ENCODE peak calls at places on chromosomes 12 and 14, in nine cellular contexts. F is HCT116; G is astrocyte; N is uterus; U is heart right ventricle; W is nephron progenitor cell; Z is CD4-positive, alpha-beta T cell; R is WTC11; K is HepG2. S is an unnamed sample.
A peak's percentile ranks its signal among the peaks of the same experiment; 100 is the strongest.

GRCh38 chr14:98564541-98564940 is 707.5 kb downstream of the BCL11B start:
- DNase-seq in F (no peak), G (no peak), N (no peak), U (no peak), W (no peak), Z (no peak), R (no peak), K (no peak), S (no peak)

GRCh38 chr12:47889040-47889439 is 15.8 kb downstream of the VDR start:
- DNase-seq in F (no peak), G (no peak), N (no peak), U (no peak), W (no peak), Z (no peak), R (no peak), K (no peak), S (no peak)

GRCh38 chr12:25249951-25250738 is 584 bp downstream of the KRAS start:
- DNase-seq in F (no peak), G (no peak), N (peak; percentile 43), U (peak; percentile 55), W (peak; percentile 69), Z (peak; percentile 19), R (peak; percentile 34), K (no peak), S (no peak)

GRCh38 chr12:120639771-120640721 is at the start of gene CABP1:
- DNase-seq in F (no peak), G (no peak), N (no peak), U (no peak), W (peak; percentile 79), Z (peak; percentile 43), R (peak; percentile 85), K (peak; percentile 7), S (no peak)

GRCh38 chr12:77214136-77214535 is 148.8 kb upstream of the E2F7 start:
- DNase-seq in F (no peak), G (peak; percentile 78), N (no peak), U (no peak), W (no peak), Z (no peak), R (no peak), K (no peak), S (peak; percentile 60)

GRCh38 chr12:72267974-72268373 is 4.2 kb upstream of the TRHDE start:
- DNase-seq in F (no peak), G (no peak), N (no peak), U (no peak), W (no peak), Z (no peak), R (no peak), K (no peak), S (no peak)

GRCh38 chr14:64293976-64294671 is at the start of gene ESR2:
- DNase-seq in F (no peak), G (peak; percentile 35), N (peak; percentile 18), U (no peak), W (peak; percentile 71), Z (no peak), R (peak; percentile 58), K (no peak), S (no peak)

GRCh38 chr12:27967551-27968054 is 4.9 kb downstream of the PTHLH start:
- DNase-seq in F (no peak), G (peak; percentile 26), N (no peak), U (no peak), W (no peak), Z (no peak), R (no peak), K (no peak), S (peak; percentile 38)

GRCh38 chr14:76867536-76868452 is 41.6 kb downstream of the LRRC74A start:
- DNase-seq in F (no peak), G (no peak), N (no peak), U (no peak), W (peak; percentile 29), Z (peak; percentile 35), R (no peak), K (no peak), S (no peak)

GRCh38 chr12:1691123-1692007 is 495 bp downstream of the ADIPOR2 start:
- DNase-seq in F (no peak), G (no peak), N (peak; percentile 32), U (no peak), W (peak; percentile 80), Z (no peak), R (peak; percentile 78), K (peak; percentile 31), S (no peak)

GRCh38 chr14:49953196-49953595 is 60.3 kb downstream of the ARF6 start:
- DNase-seq in F (no peak), G (no peak), N (no peak), U (no peak), W (no peak), Z (no peak), R (no peak), K (no peak), S (no peak)

GRCh38 chr12:41121374-41121773 is 66.7 kb upstream of the PDZRN4 start:
- DNase-seq in F (no peak), G (no peak), N (no peak), U (no peak), W (no peak), Z (no peak), R (no peak), K (no peak), S (no peak)

GRCh38 chr12:124497658-124498057 is 69.8 kb downstream of the NCOR2 start:
- DNase-seq in F (no peak), G (peak; percentile 87), N (no peak), U (peak; percentile 83), W (no peak), Z (no peak), R (no peak), K (no peak), S (peak; percentile 89)

GRCh38 chr12:31407562-31407961 is 81.6 kb upstream of the SINHCAF start:
- DNase-seq in F (no peak), G (no peak), N (no peak), U (no peak), W (no peak), Z (no peak), R (no peak), K (no peak), S (no peak)

GRCh38 chr14:76958975-76959710 is 69.4 kb downstream of the IRF2BPL start:
- DNase-seq in F (peak; percentile 64), G (peak; percentile 89), N (peak; percentile 76), U (peak; percentile 76), W (no peak), Z (no peak), R (no peak), K (peak; percentile 81), S (peak; percentile 86)

GRCh38 chr14:44370727-44371126 is 136.4 kb downstream of the FSCB start:
- DNase-seq in F (no peak), G (no peak), N (no peak), U (no peak), W (no peak), Z (no peak), R (no peak), K (no peak), S (no peak)

DNA sequence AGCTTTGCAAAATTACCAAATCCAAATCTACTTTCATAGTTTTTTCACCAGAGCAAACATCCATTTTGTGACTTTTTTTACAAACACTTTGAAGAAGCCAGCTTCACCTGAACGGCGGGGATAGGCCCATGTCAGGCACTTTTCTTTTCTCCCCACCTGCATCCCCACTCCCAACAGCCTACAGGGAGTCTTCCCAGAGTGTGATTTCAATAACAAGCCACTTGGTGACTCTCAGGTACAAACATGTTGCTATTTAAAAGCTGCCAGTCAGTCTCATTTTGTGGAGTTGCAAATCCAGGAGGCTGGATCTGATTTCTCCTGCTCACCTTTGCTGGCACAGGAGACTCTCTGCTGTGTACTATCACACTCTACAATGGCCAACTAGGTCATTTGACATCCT is 285.5 kb downstream of the KCNH5 start:
- DNase-seq in F (no peak), G (no peak), N (no peak), U (no peak), W (no peak), Z (no peak), R (peak; percentile 14), K (no peak), S (no peak)
- TF ChIP-seq CTCF in F (no peak), G (no peak), N (no peak), U (no peak), W (no peak), Z (no peak), R (no peak), K (no peak), S (no peak)

GRCh38 chr12:23055004-23055403 is 430.0 kb downstream of the ETNK1 start:
- DNase-seq in F (peak; percentile 8), G (peak; percentile 2), N (no peak), U (no peak), W (peak; percentile 17), Z (no peak), R (peak; percentile 67), K (peak; percentile 24), S (no peak)
- TF ChIP-seq CTCF in F (peak; percentile 8), G (peak; percentile 55), N (no peak), U (no peak), W (peak; percentile 40), Z (no peak), R (peak; percentile 47), K (peak; percentile 67), S (peak; percentile 40)

GRCh38 chr12:95721320-95721719 is 69.2 kb downstream of the NTN4 start:
- DNase-seq in F (no peak), G (no peak), N (no peak), U (no peak), W (no peak), Z (no peak), R (no peak), K (no peak), S (peak; percentile 5)
- TF ChIP-seq CTCF in F (no peak), G (no peak), N (no peak), U (peak; percentile 7), W (no peak), Z (no peak), R (no peak), K (no peak), S (peak; percentile 40)

GRCh38 chr12:92089559-92089958 is 56.1 kb downstream of the BTG1 start:
- DNase-seq in F (no peak), G (peak; percentile 20), N (no peak), U (no peak), W (no peak), Z (no peak), R (no peak), K (no peak), S (no peak)

GRCh38 chr12:92088802-92089201 is 56.8 kb downstream of the BTG1 start:
- DNase-seq in F (no peak), G (no peak), N (no peak), U (peak; percentile 11), W (no peak), Z (no peak), R (no peak), K (no peak), S (no peak)

GRCh38 chr12:92085483-92086040 is 60.1 kb downstream of the BTG1 start:
- DNase-seq in F (no peak), G (no peak), N (no peak), U (no peak), W (no peak), Z (no peak), R (no peak), K (no peak), S (no peak)

GRCh38 chr12:92080390-92081285 is 65.0 kb downstream of the BTG1 start:
- DNase-seq in F (peak; percentile 51), G (peak; percentile 92), N (no peak), U (no peak), W (no peak), Z (no peak), R (no peak), K (no peak), S (peak; percentile 96)

DNA sequence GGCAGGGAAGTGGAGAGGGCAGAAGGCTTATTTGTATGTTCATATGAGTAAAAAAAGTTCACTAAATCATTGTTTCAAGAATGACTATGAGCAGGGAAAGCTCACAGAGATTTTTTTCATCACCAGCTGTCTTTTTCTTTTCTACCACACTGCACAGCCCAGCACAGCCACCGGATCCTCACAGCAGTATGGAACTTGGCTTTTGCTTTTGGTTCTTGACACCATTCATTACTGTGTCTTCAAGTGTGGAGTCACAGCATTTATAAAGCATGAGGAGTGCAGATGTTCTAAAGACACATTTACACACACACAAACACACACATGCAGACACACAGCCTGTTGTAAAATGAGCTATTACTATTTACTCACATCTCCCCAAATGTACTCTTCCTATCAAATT is 60.6 kb downstream of the BTG1 start:
- DNase-seq in F (no peak), G (no peak), N (no peak), U (no peak), W (no peak), Z (no peak), R (no peak), K (no peak), S (no peak)
- TF ChIP-seq CTCF in F (no peak), G (no peak), N (no peak), U (no peak), W (no peak), Z (no peak), R (no peak), K (no peak), S (no peak)